ENCODE peak calls at places on chromosome 22, in four cellular contexts. I, V, D and G are unnamed samples.

GRCh38 chr22:36191106-36191836 is 10.3 kb downstream of the APOL4 start:
- DNase-seq in V (no peak), I (no peak), D (no peak), G (no peak)

GRCh38 chr22:30195245-30196140 is 51.1 kb downstream of the LIF start:
- DNase-seq in D (peak), I (no peak), V (no peak), G (no peak)

GRCh38 chr22:44975444-44976262 is 34.2 kb downstream of the PHF21B start:
- DNase-seq in D (peak), I (peak), V (peak), G (no peak)

GRCh38 chr22:46801826-46802607 is 39.6 kb downstream of the TBC1D22A start:
- DNase-seq in I (peak), D (no peak), V (no peak), G (no peak)

GRCh38 chr22:45604239-45604711 is 67.4 kb upstream of the ATXN10 start:
- DNase-seq in D (no peak), I (no peak), V (no peak), G (no peak)

GRCh38 chr22:33105501-33105911 is 47.3 kb upstream of the SYN3 start:
- DNase-seq in D (no peak), I (no peak), V (no peak), G (no peak)

GRCh38 chr22:30301995-30302809 is 12.9 kb upstream of the CASTOR1 start:
- DNase-seq in V (peak), I (peak), D (no peak), G (no peak)

GRCh38 chr22:42300286-42301071 is 30.0 kb upstream of the TCF20 start:
- DNase-seq in D (no peak), V (peak), I (no peak), G (no peak)

GRCh38 chr22:46547179-46547882 is 9.9 kb upstream of the CELSR1 start:
- DNase-seq in V (no peak), D (no peak), I (peak), G (no peak)

GRCh38 chr22:42581762-42582716 is 28.3 kb downstream of the SERHL2 start:
- DNase-seq in D (peak), V (peak), I (peak), G (peak)

GRCh38 chr22:48870436-48870835 is 957.2 kb downstream of the BRD1 start:
- DNase-seq in D (no peak), I (peak), V (no peak), G (no peak)

GRCh38 chr22:32618461-32619140 is 144.0 kb downstream of the FBXO7 start:
- DNase-seq in V (no peak), D (no peak), I (peak), G (no peak)

GRCh38 chr22:36369004-36369921 is 18.5 kb downstream of the MYH9 start:
- DNase-seq in I (no peak), V (no peak), D (no peak), G (no peak)

GRCh38 chr22:39292561-39293074 is 26.8 kb downstream of the RPL3 start:
- DNase-seq in I (peak), D (peak), V (peak), G (peak)

GRCh38 chr22:19429950-19430889 is 1.3 kb downstream of the HIRA start:
- DNase-seq in I (no peak), D (peak), V (peak), G (no peak)

GRCh38 chr22:39343259-39344045 is 6.3 kb upstream of the SYNGR1 start:
- DNase-seq in D (peak), V (peak), I (no peak), G (no peak)

GRCh38 chr22:25497269-25497668 is 67.2 kb upstream of the GRK3 start:
- DNase-seq in D (no peak), I (no peak), V (no peak), G (no peak)

GRCh38 chr22:36151006-36151595 is 9.5 kb downstream of the APOL3 start:
- DNase-seq in V (no peak), D (no peak), I (no peak), G (no peak)

GRCh38 chr22:24102366-24103200 is 78.7 kb upstream of the SUSD2 start:
- DNase-seq in V (no peak), I (peak), D (no peak), G (no peak)
- TF ChIP-seq CTCF in V (no peak), I (no peak), D (no peak), G (no peak)

DNA sequence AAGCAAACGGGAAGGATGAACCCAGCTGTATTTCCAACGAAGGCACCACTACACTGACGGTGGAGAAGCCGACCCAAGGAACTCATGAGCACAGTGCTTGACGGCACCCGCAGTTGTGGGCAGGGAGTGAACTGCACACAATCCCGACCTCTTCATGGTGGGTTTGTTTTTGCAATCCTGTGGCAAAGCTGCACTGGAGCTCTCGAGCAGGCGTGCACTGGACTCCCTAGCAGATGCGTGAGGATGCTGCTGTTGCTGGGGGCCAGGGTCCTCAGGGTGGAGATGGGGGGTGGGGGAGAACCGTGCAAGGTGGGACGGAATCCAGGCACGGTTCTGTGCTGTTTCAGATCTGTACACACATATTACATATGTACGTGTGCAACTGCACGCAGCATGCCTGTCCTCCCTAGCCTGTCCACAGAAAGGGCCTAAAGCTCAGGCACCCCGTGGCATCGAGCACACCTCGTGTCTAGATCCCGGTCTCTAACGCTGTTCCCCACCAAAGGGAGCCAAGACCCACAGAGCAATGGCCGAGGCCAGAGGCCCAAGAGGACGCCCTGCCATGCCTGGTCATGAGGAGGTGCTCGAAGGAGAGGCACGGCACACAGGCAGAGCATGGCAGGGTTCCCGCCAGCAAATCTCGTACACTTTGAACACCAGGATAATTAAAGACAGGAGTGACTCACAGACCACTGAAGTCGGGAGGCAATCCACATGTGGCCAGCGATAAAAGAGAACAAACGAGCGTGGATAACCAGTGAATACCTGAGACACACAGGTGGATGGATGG is 17.6 kb downstream of the ALG12 start:
- DNase-seq in D (no peak), V (no peak), I (peak), G (no peak)
- TF ChIP-seq POLR2AphosphoS5 in D (no peak), V (no peak), I (no peak), G (no peak)

GRCh38 chr22:37690407-37690806 is 4.3 kb downstream of the NOL12 start:
- DNase-seq in V (no peak), D (no peak), I (no peak), G (no peak)
- TF ChIP-seq CTCF in V (no peak), D (no peak), I (no peak), G (no peak)

DNA sequence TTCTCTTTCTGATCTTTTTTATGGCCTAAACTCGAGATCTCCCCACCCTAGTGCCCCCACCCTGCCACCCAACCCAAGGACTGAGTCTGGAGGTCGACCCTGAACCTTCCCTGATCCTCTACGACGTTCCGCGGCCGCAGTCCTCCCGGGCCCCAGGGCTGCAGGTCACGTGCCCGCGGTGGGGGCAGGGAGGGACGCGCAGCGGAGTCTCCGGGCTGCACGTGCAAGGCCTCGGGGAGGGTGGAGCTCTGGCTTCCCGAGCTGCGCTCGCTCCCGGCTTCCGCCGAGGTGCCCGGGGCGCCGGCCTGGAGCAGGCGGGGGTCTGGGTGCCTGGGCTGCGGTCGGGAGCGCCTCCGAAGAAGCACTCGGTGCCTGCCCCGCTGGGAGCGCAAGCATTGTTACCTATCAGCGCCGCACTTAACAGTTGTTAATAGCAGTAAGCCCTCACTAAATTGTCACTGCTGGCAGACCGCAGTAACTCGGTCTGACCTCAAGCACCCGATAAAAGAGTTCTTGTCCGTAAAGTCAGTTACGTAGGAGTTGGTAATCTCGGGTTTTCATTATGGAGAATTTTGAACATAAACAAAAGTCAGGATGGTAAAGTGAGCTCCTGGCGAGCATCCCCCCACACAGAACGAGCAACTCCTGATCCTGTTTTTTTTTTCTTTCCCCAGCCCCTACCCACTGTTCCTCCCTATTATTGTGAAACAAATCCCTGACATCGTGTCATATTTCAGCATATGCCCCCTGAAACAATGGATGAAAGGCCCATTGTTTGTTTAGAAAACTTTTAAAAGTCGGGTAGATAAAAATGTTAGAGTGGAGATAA is 69.7 kb upstream of the EP300 start:
- DNase-seq in D (peak), V (peak), I (peak), G (peak)
- TF ChIP-seq POLR2AphosphoS5 in D (peak), V (peak), I (peak), G (peak)

DNA sequence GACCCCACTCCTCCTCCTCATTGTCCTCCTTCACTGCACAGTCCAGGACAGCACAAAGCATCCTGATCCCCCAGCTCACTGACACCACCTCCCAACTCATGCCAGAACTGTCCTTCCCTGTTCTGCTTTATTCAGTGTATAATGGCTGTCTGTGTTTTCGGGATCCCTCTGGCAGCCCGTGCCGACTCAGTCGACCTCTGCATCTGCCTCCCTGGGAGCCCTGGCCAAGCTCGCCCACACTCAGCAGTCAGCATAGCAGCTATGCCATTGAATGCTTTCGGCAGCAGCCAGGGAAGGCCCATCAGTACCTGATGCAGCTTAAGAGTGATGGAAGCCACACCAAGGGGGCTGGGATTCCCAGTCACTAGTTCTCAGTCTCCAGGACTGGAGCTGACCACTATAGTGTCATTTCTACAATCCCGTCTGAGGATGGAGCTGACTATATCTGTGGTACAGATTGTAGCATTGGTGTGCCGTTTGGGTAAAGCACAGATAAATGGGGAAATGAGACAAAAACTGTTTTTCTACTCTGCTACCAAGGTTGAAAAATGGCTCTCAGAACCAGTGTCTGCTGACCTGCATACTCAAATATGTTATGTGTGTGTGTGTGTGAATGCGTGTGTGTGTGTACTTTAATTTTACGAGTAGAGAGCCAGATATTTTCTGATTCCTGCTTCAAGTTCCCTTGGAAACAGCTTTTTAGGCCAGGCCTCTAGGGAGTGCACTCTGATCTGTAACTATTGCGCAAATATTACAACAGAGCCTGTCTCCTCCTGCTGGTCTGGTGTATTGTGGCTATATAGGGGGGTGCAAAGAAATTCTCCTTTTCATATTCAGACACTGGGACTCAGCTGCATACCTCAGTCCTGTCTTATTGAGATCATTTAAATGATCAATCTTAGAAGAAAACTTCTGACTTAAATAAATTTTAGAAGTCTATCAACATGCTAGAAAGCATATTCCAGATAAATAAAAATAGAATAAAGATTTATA is 78.8 kb upstream of the TOP3B start:
- DNase-seq in I (no peak), V (no peak), D (peak), G (peak)
- TF ChIP-seq CTCF in I (no peak), V (no peak), D (peak), G (peak)

GRCh38 chr22:28997342-28997741 is 64.3 kb downstream of the C22orf31 start:
- DNase-seq in V (no peak), D (no peak), I (no peak), G (no peak)

GRCh38 chr22:29000225-29000556 is 61.4 kb downstream of the C22orf31 start:
- DNase-seq in V (no peak), D (no peak), I (no peak), G (no peak)

GRCh38 chr22:29000641-29001040 is 61.0 kb downstream of the C22orf31 start:
- DNase-seq in V (no peak), D (no peak), I (no peak), G (no peak)

GRCh38 chr22:28998681-28999080 is 63.0 kb downstream of the C22orf31 start:
- DNase-seq in V (no peak), D (no peak), I (no peak), G (no peak)

DNA sequence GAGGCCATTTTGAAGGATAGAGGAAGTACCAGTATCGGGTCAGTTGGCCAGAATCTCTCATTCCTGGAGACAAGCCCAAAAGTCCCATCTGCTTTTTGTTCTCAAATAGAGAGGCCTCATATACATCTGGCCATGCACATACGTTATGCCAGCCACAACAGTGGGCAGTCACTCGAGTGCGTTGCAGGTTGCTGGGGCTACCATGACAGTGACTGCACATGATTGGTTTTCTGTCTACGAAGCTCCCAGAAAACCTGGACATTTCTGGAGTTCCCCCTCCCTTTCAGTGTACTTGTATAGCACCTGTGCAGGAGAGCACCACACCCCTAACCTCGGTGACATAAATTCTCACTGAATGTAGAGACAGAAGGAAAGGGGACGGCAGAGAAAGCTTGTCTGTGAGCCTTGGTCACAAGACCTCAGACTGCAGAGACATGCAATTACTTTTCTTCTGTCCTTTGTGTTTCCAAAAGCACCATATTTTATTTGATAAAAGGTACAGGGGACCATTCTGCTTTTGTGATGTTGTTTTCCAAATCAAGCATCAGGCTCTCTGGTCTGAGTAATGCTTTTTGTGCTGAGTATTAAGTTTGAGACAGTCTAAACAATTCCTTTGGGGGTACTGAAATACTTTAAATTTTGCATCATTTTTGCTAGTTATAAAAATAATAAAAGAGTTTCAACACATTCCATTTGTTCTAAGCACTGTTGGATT is 62.0 kb downstream of the C22orf31 start:
- DNase-seq in V (no peak), D (no peak), I (no peak), G (no peak)
- TF ChIP-seq POLR2AphosphoS5 in V (no peak), D (no peak), I (no peak), G (no peak)

DNA sequence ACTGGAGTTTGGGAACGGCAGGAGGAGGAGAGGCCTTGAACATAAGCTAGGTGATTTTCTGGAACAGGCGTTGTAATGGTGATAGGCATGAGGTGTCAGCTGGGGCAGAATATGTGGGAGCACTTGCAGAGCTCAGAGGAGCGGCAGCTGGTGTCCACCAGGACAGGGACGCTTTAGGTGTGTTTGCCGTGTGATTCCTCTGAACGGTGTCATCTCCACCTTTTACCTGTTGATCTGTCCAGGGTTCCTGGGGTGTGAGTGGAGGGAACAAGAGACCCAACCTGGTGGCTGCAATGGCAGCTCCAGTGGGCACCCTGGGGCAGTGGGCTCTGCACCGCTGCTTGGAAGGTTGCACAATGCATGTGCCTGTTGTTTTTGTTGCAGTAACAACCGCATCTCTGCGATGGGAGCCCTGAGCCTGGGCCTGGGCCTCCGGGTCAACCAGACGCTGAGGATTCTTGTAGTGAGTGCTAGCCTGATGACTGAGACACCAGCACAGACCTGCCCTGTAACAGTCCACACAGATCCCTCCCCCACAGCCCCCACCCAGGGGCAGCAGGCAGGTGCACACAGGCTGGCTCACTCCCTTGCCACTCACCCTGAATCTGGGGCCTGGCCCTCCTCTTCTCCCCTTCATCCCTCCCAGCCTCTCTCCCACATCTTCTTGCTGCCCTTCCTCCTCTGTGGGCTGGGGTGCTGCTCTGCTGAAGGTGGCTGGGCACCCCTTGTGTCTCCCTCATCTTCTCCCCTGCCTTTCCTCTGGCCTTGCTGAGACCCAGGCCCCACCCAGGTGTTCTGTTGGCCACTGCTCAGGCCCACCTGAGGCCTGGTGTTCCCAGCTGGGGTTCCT is 9.2 kb downstream of the LRRC74B start:
- DNase-seq in I (peak), V (no peak), D (no peak), G (no peak)
- TF ChIP-seq CTCF in I (no peak), V (no peak), D (no peak), G (no peak)

GRCh38 chr22:31344369-31345330 is 1.5 kb downstream of the PATZ1 start:
- DNase-seq in D (no peak), I (peak), V (peak), G (no peak)
- TF ChIP-seq POLR2AphosphoS5 in D (no peak), I (peak), V (no peak), G (no peak)

GRCh38 chr22:28980326-28980725 is 81.3 kb downstream of the C22orf31 start:
- DNase-seq in I (no peak), D (no peak), V (no peak), G (no peak)
- TF ChIP-seq CTCF in I (no peak), D (no peak), V (no peak), G (no peak)

DNA sequence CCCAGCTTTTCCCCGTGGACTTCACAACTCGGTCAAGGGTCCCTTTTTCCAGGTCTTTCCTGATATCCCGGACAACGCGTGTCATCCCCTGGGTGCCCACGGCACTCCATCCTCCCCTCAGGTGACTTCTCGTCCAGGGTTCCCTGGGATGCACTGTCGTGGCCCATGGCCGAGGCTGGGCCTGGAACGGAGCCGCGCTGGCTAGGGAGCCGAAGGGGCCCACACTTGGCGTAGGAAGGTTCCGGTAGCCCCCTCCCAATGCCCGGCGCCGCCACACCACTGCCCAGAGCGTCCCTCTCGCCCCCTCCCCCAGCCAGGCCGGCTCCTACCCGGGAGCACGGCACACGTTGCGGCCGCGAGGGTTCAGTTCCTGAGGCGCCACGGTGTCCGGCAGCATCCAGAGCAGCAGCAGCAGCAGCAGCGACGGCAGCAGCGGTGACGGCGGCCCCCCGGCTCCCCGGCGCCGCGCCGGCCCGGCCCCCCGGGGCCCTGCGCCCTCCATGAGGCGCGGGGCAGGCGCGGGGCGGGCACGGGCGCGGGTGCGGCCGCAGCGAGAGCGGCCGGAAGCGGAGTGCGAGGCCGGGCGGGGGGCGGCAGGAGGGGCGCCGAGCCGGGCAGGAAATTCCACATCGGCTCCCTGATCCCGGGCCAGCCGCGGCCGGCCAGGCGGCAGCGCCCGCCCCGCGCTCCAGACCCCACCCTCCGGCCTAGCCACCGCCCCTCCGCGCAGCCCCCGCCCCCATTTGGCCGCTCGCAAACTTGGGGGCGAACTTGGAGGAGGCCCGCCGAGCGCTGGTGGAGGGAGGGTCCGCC is at the start of gene SCARF2:
- DNase-seq in I (peak), D (no peak), V (no peak), G (no peak)
- TF ChIP-seq POLR2AphosphoS5 in I (peak), D (no peak), V (no peak), G (no peak)